ENCODE peak calls at places on chromosomes 5 and 9, in four cellular contexts. G, Z, U and J are unnamed samples. For H3K9me3, the result is how much of the 10 kb centered on the place peaks cover.

GRCh38 chr5:78295035-78295961 is 800 bp upstream of the AP3B1 start:
- DNase-seq in G (no peak), Z (peak), U (peak), J (peak)

GRCh38 chr9:86061972-86062739 is 37.2 kb downstream of the GOLM1 start:
- DNase-seq in G (no peak), Z (no peak), U (no peak), J (no peak)

GRCh38 chr5:113495402-113495801 is 7.1 kb upstream of the MCC start:
- DNase-seq in G (no peak), Z (peak), U (no peak), J (peak)

GRCh38 chr5:67010684-67011409 is 185.8 kb downstream of the CD180 start:
- DNase-seq in G (no peak), Z (peak), U (no peak), J (peak)

GRCh38 chr9:105132576-105132975 is 111.9 kb upstream of the SLC44A1 start:
- DNase-seq in G (no peak), Z (peak), U (no peak), J (no peak)

GRCh38 chr9:134605351-134605968 is 36.1 kb upstream of the COL5A1 start:
- DNase-seq in G (no peak), Z (no peak), U (no peak), J (no peak)

GRCh38 chr5:153926201-153926600 is 112.5 kb downstream of the FAM114A2 start:
- DNase-seq in G (no peak), Z (peak), U (no peak), J (no peak)

GRCh38 chr5:177396086-177396485 is 4.4 kb downstream of the PFN3 start:
- DNase-seq in G (no peak), Z (no peak), U (no peak), J (no peak)

GRCh38 chr9:93468763-93469456 is 15.5 kb upstream of the FAM120AOS start:
- DNase-seq in G (no peak), Z (peak), U (no peak), J (peak)
- H3K4me3 ChIP-seq in G (no peak), Z (peak), U (no peak), J (peak)

GRCh38 chr5:179371123-179371515 is 25.9 kb upstream of the ADAMTS2 start:
- DNase-seq in G (no peak), Z (no peak), U (no peak), J (no peak)
- H3K9me3 ChIP-seq in G (under half), Z (under half), U (under half), J (under half)

DNA sequence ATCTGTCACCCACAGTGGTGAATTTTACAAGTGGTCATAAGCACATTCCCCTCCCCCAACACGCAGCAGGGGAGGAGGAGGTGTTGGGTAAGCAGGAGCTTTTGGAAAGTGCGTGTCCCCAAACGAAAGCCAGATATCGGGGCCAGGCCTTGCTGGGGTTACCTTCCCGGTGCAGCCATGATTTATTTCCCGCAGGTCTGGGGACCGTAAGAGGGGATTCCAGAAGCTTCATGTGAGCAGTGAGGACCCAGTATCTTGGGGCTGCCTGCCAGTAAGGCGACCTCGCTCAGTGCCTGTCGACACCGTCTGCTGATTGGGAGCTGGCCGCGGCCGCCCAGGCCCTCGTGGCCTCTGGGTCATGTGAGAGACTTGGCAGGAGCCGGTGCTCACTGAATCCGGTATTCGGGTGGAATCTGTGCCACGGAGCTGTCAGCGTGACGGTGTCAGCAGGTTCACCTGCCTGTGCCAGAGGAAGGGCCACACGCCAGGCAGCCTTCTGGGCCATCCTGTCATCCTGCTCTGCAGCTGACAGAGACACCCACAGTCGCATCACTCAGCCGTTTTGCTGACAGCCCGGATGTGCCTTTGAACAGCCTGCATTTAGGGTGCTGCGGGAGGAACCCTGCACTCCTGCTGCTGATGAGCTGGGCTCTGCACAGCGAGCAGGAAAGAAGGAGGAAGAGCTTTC is 37.3 kb downstream of the SEC61B start:
- DNase-seq in G (no peak), Z (peak), U (peak), J (no peak)
- H3K4me3 ChIP-seq in G (no peak), Z (peak), U (no peak), J (no peak)

DNA sequence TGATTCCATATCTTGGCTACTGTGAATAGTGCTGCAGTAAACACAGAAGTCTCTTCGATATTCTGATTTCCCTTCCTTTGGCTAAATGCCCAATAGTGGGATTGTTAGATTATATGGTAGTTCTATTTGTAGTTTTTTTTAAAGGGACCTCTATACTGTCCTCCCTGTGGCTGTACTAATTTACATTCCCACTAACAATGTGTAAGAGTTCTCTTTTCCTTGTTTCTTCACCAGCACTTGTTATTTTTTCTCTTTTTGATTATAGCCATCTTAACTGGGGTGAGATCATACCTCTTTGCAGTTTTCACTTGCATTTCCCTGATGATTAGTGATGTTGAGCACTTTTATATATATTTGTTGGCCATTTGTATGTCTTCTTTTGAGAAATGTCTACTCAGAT is 102.0 kb downstream of the CARTPT start:
- DNase-seq in G (no peak), Z (no peak), U (no peak), J (no peak)
- H3K9me3 ChIP-seq in G (under half), Z (under half), U (under half), J (under half)

GRCh38 chr5:33092719-33093118 is 348.0 kb upstream of the TARS1 start:
- DNase-seq in G (no peak), Z (no peak), U (no peak), J (no peak)
- H3K4me3 ChIP-seq in G (no peak), Z (no peak), U (no peak), J (no peak)

DNA sequence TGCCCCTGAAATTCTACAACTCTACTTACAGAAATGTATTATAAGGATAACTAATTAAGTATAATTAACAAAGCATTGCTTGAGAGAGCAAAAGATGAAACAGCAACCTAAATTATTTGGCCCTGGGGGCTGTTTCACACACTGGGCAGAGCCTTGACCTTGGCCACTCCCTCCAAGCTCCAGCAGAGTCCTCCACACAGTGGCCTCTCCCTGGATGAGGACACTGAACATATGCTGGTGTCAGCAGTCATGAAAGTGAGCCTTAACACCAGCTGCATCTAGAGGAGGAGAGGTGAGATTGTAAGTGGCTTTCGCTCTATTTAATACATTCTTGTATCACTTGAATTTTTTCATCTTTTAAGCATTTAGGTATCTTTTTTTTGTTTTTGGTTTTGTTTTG is 23.3 kb upstream of the ZDHHC12 start:
- DNase-seq in G (no peak), Z (no peak), U (no peak), J (no peak)
- H3K9me3 ChIP-seq in G (under half), Z (under half), U (under half), J (under half)

GRCh38 chr5:43209060-43209459 is 17.0 kb downstream of the NIM1K start:
- DNase-seq in G (no peak), Z (no peak), U (no peak), J (no peak)

GRCh38 chr5:43208658-43209057 is 16.6 kb downstream of the NIM1K start:
- DNase-seq in G (no peak), Z (no peak), U (no peak), J (no peak)

GRCh38 chr5:43207601-43208000 is 15.6 kb downstream of the NIM1K start:
- DNase-seq in G (no peak), Z (peak), U (no peak), J (no peak)

GRCh38 chr5:43209833-43210232 is 17.8 kb downstream of the NIM1K start:
- DNase-seq in G (no peak), Z (no peak), U (no peak), J (no peak)

GRCh38 chr5:43210570-43210969 is 18.5 kb downstream of the NIM1K start:
- DNase-seq in G (no peak), Z (no peak), U (no peak), J (no peak)
- H3K4me3 ChIP-seq in G (no peak), Z (no peak), U (no peak), J (no peak)